ENCODE peak calls at places on chromosomes 2 and 18, in eight cellular contexts. F is GM23338, Q is lower lobe of right lung, B is SJSA1, G is aorta, K is K562, J is Panc1, U is neural progenitor cell. T is an unnamed sample. For H3K36me3, the result is how much of the 10 kb centered on the place peaks cover.

GRCh38 chr2:27854224-27854623 is 36.0 kb downstream of the RBKS start:
- DNase-seq in F (no peak), Q (no peak), B (no peak), G (no peak), K (no peak), J (no peak), U (no peak), T (peak)

GRCh38 chr2:38174131-38174530 is 98.2 kb upstream of the CYP1B1 start:
- DNase-seq in F (no peak), Q (no peak), B (no peak), G (no peak), K (no peak), J (no peak), U (no peak), T (no peak)

GRCh38 chr2:199771948-199772692 is 78.9 kb downstream of the FTCDNL1 start:
- DNase-seq in F (no peak), Q (no peak), B (no peak), G (no peak), K (no peak), J (no peak), U (no peak), T (no peak)

GRCh38 chr2:96541326-96541725 is 4.8 kb downstream of the ARID5A start:
- DNase-seq in F (no peak), Q (no peak), B (no peak), G (no peak), K (no peak), J (no peak), U (no peak), T (no peak)

GRCh38 chr2:221518937-221519635 is 53.0 kb downstream of the EPHA4 start:
- DNase-seq in F (no peak), Q (no peak), B (no peak), G (no peak), K (no peak), J (no peak), U (no peak), T (peak)

GRCh38 chr2:177398290-177398683 is 5.7 kb downstream of the AGPS start:
- DNase-seq in F (no peak), Q (no peak), B (no peak), G (no peak), K (no peak), J (no peak), U (no peak), T (no peak)

GRCh38 chr2:38145226-38145625 is 69.3 kb upstream of the CYP1B1 start:
- DNase-seq in F (no peak), Q (no peak), B (no peak), G (no peak), K (no peak), J (no peak), U (no peak), T (no peak)

GRCh38 chr2:240579771-240580614 is 6.5 kb upstream of the CAPN10 start:
- DNase-seq in F (peak), Q (peak), B (peak), G (peak), K (no peak), J (no peak), U (peak), T (peak)

GRCh38 chr2:8431446-8432125 is 250.3 kb upstream of the ID2 start:
- DNase-seq in F (no peak), Q (no peak), B (no peak), G (no peak), K (no peak), J (no peak), U (no peak), T (no peak)

GRCh38 chr18:62505669-62506494 is 16.9 kb upstream of the ZCCHC2 start:
- DNase-seq in F (no peak), Q (no peak), B (peak), G (no peak), K (no peak), J (no peak), U (no peak), T (no peak)

GRCh38 chr2:76256689-76257088 is 546.0 kb upstream of the GCFC2 start:
- DNase-seq in F (no peak), Q (no peak), B (no peak), G (no peak), K (no peak), J (no peak), U (no peak), T (no peak)

GRCh38 chr2:198692907-198693510 is 764.7 kb downstream of the SATB2 start:
- DNase-seq in F (no peak), Q (no peak), B (no peak), G (no peak), K (no peak), J (no peak), U (no peak), T (no peak)

GRCh38 chr18:35672897-35673296 is 91.4 kb downstream of the GALNT1 start:
- DNase-seq in F (no peak), Q (no peak), B (no peak), G (no peak), K (no peak), J (no peak), U (no peak), T (peak)

GRCh38 chr2:161373939-161374338 is 42.2 kb upstream of the TBR1 start:
- DNase-seq in F (no peak), Q (no peak), B (no peak), G (no peak), K (no peak), J (no peak), U (no peak), T (no peak)

GRCh38 chr18:54020346-54020745 is 204.1 kb downstream of the MBD2 start:
- DNase-seq in F (no peak), Q (no peak), B (peak), G (no peak), K (no peak), J (no peak), U (no peak), T (no peak)
- H3K36me3 ChIP-seq in F (under half), Q (under half), B (under half), G (under half), K (under half), J (under half), U (under half), T (under half)

DNA sequence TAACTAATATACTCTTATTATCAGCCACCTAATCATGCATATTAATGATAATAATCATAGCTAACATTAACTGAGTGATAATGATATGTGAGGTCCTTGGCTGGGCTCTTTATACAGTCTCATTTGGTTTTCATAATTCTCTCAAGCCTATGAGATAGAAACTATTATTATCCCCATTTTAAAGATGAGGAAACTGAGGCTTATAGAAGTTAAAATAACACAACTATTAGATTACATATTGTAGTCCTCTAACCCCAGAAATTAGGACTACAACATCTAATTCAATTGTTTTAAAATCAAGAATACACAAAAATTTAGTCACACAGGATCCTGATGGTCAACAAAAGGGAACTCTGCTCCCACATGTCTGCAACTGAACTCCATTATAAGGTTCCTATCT is 83.6 kb upstream of the ITGB6 start:
- DNase-seq in F (no peak), Q (no peak), B (no peak), G (no peak), K (no peak), J (no peak), U (no peak), T (no peak)
- H3K36me3 ChIP-seq in F (under half), Q (half or more), B (half or more), G (under half), K (under half), J (under half), U (under half), T (under half)

DNA sequence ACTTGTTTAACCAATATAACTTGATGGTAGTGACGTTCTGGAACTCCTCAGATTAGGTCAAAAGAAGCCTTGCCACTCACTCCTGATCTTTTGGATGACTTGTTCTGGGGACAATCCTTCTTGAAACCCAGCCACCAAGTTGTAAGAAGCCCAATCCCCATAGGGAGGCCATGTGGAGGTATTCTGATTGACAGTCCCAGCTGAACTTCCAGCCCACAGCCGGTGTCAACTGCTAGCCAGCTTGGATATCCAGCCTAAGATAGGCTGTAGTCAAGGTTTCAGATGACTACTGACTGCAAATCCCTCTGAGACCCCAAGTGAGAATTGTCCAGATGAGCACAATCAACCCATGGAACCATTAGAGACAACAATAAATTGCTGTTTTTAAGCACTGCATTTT is 31.4 kb downstream of the EIF2AK2 start:
- DNase-seq in F (no peak), Q (no peak), B (no peak), G (no peak), K (no peak), J (no peak), U (no peak), T (no peak)
- H3K36me3 ChIP-seq in F (under half), Q (half or more), B (half or more), G (under half), K (under half), J (under half), U (under half), T (under half)

DNA sequence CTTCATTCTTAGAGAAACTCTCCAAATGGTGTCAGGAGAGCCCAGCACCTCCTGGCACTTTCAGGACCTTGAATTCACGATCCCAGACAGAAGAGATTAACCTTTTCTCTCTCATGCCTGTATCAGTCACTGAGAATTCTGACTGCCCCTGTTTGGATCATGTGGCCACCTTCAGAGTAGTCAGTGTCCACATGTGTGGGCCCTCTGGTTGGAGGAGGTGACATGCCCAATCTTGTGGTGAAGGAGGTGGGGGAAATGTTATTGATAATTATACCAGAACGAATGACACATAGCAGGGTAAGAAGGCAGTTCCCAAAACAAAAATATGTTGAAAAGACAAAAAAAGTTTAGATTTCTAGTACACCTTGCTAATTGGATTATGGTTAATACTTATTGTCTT is 31.7 kb downstream of the UBXN4 start:
- DNase-seq in F (no peak), Q (no peak), B (no peak), G (no peak), K (no peak), J (no peak), U (no peak), T (no peak)
- H3K36me3 ChIP-seq in F (half or more), Q (half or more), B (half or more), G (under half), K (half or more), J (under half), U (under half), T (under half)

DNA sequence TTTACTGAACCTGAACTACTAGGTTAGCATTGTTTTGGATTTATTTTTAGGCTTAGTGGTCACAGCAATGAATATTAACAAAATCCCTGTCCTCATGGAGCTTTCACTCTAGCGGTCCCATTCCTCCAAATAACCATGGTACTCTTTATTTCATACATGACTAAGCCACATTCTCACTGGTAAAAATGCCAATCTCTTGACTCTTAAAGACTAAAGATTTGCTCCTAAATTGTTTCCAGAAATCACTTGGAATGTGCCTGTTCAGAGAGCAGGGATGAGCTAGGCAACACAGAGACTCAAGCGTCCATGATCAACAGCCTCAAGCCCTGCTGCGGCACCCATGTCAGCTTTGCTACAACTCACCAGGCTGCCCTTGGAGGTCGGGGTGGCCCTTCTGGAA is 13.5 kb downstream of the LMAN1 start:
- DNase-seq in F (no peak), Q (no peak), B (no peak), G (no peak), K (no peak), J (no peak), U (no peak), T (no peak)
- H3K36me3 ChIP-seq in F (half or more), Q (half or more), B (half or more), G (under half), K (half or more), J (under half), U (half or more), T (under half)

GRCh38 chr2:70283500-70284191 is 9.9 kb downstream of the SNRPG start:
- DNase-seq in F (no peak), Q (no peak), B (no peak), G (no peak), K (no peak), J (no peak), U (no peak), T (no peak)

GRCh38 chr2:70282439-70282838 is 11.1 kb downstream of the SNRPG start:
- DNase-seq in F (no peak), Q (no peak), B (no peak), G (no peak), K (no peak), J (no peak), U (no peak), T (no peak)

GRCh38 chr2:70280242-70280798 is 13.2 kb downstream of the SNRPG start:
- DNase-seq in F (no peak), Q (no peak), B (no peak), G (no peak), K (no peak), J (no peak), U (no peak), T (no peak)
- H3K36me3 ChIP-seq in F (half or more), Q (half or more), B (half or more), G (under half), K (half or more), J (under half), U (under half), T (under half)

GRCh38 chr2:143702931-143703330 is 573.7 kb downstream of the ARHGAP15 start:
- DNase-seq in F (no peak), Q (no peak), B (no peak), G (no peak), K (no peak), J (no peak), U (no peak), T (no peak)

GRCh38 chr2:143701785-143702184 is 572.6 kb downstream of the ARHGAP15 start:
- DNase-seq in F (no peak), Q (no peak), B (no peak), G (no peak), K (no peak), J (no peak), U (no peak), T (no peak)

GRCh38 chr2:143704432-143705106 is 575.4 kb downstream of the ARHGAP15 start:
- DNase-seq in F (no peak), Q (no peak), B (no peak), G (no peak), K (no peak), J (no peak), U (no peak), T (no peak)

GRCh38 chr2:143706297-143706696 is 577.1 kb downstream of the ARHGAP15 start:
- DNase-seq in F (no peak), Q (no peak), B (no peak), G (no peak), K (no peak), J (no peak), U (no peak), T (no peak)

DNA sequence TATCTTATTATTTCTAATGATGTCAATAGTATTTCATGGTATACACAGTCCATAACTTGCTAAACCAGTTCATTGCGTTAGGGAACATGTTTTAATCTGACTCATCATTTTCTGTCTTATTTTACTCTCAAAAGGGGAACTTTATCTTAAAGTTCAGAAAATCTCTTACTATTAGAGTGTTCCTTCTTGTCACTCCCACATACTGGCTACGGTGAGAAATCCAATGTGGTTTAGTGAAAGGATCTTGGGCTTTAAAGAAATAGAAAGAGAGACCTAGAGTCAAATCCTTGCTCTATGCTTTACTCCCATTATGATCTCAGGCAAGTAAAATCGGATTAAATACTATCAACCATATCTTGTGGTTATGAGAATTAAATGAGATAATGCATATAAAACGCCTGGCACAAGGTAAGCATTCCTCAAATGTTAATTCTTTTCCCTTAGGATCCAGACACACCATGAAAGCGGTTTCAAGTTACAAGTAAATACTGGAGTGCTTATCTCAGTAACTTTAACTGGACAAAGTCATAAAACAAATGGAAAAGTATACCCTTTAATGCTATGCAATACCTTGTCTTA is 576.0 kb downstream of the ARHGAP15 start:
- DNase-seq in F (no peak), Q (no peak), B (no peak), G (no peak), K (no peak), J (no peak), U (no peak), T (no peak)
- H3K36me3 ChIP-seq in F (under half), Q (under half), B (under half), G (under half), K (under half), J (under half), U (under half), T (under half)

DNA sequence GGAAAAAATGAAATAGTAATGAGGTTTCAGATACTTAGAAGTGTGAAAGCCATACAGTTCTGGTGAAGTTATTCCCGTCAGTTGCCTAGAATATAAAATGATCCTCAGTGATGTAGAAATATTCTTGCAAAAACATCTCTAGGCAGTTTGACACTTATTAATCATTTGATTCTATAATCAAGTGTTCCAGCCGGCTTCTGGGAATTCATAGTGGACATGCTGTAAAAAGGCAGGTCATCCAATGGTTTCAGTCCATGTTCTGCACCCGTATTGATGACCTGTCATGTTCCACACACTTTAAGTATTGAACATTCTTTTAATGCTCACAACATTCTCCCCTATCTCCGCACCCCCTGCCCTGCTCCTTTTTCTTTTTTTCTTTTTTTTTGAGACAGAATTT is 19.8 kb downstream of the ARPC2 start:
- DNase-seq in F (no peak), Q (no peak), B (no peak), G (no peak), K (no peak), J (no peak), U (no peak), T (no peak)
- H3K36me3 ChIP-seq in F (half or more), Q (half or more), B (half or more), G (under half), K (half or more), J (under half), U (under half), T (under half)

T was measured in transverse colon.